ENCODE peak calls at places on chromosomes 6 and 20, in eight cellular contexts. I is cerebellar cortex, Y is RPMI7951, Z is HFFc6, P is astrocyte of the spinal cord, C is NCI-H748 treated with DMSO at 0.1 percent for 48 hours, X is endodermal cell, L is upper lobe of left lung. R is an unnamed sample.

GRCh38 chr20:62737271-62737761 is 28.7 kb downstream of the NTSR1 start:
- DNase-seq in I (no peak), Y (peak), Z (no peak), P (no peak), C (no peak), X (no peak), L (peak), R (no peak)

GRCh38 chr6:39362487-39362865 is 40.0 kb upstream of the KCNK16 start:
- DNase-seq in I (peak), Y (peak), Z (no peak), P (no peak), C (no peak), X (peak), L (no peak), R (no peak)

GRCh38 chr6:75504902-75505233 is 11.3 kb upstream of the FILIP1 start:
- DNase-seq in I (no peak), Y (no peak), Z (peak), P (no peak), C (no peak), X (no peak), L (no peak), R (no peak)

GRCh38 chr6:215335-216034 is 76.8 kb upstream of the DUSP22 start:
- DNase-seq in I (no peak), Y (no peak), Z (no peak), P (peak), C (no peak), X (no peak), L (peak), R (no peak)

GRCh38 chr6:156647440-156647839 is 129.7 kb upstream of the ARID1B start:
- DNase-seq in I (no peak), Y (no peak), Z (no peak), P (no peak), C (no peak), X (no peak), L (no peak), R (no peak)

GRCh38 chr20:24160563-24161355 is 172.2 kb upstream of the GGTLC1 start:
- DNase-seq in I (peak), Y (peak), Z (peak), P (peak), C (peak), X (peak), L (peak), R (peak)

GRCh38 chr20:46900068-46900467 is 5.4 kb downstream of the EYA2 start:
- DNase-seq in I (no peak), Y (no peak), Z (no peak), P (no peak), C (no peak), X (no peak), L (no peak), R (no peak)

GRCh38 chr6:109165392-109165964 is 70.2 kb downstream of the CEP57L1 start:
- DNase-seq in I (no peak), Y (peak), Z (peak), P (peak), C (peak), X (peak), L (no peak), R (no peak)

GRCh38 chr6:31963921-31964320 is 4.9 kb downstream of the SKIC2 start:
- DNase-seq in I (no peak), Y (no peak), Z (no peak), P (no peak), C (no peak), X (no peak), L (no peak), R (no peak)

GRCh38 chr6:153015094-153015645 is 12.7 kb upstream of the MTRF1L start:
- DNase-seq in I (no peak), Y (peak), Z (no peak), P (no peak), C (no peak), X (no peak), L (no peak), R (no peak)

GRCh38 chr20:6767536-6768227 is at the start of gene BMP2:
- DNase-seq in I (no peak), Y (peak), Z (no peak), P (peak), C (peak), X (peak), L (peak), R (peak)

GRCh38 chr6:3326179-3326971 is 67.6 kb downstream of the PSMG4 start:
- DNase-seq in I (no peak), Y (no peak), Z (no peak), P (no peak), C (no peak), X (peak), L (no peak), R (no peak)

GRCh38 chr6:87213364-87213763 is 58.0 kb downstream of the ZNF292 start:
- DNase-seq in I (no peak), Y (no peak), Z (no peak), P (no peak), C (no peak), X (peak), L (no peak), R (no peak)

GRCh38 chr6:53588816-53589509 is 44.1 kb upstream of the GCLC start:
- DNase-seq in I (no peak), Y (no peak), Z (no peak), P (no peak), C (no peak), X (no peak), L (no peak), R (no peak)

R was measured in H9.